ENCODE peak calls at places on chromosomes 3 and 15, in ten cellular contexts. P is activated CD4-positive, alpha-beta memory T cell treated with anti-CD3 and anti-CD28 coated beads, Interleukin-2, amount 10 ng/mL, durations not matched to agents 7 days and 5 days; V is colonic mucosa; Y is stimulated activated naive CD8-positive, alpha-beta T cell treated with anti-CD3 and anti-CD28 coated beads, Interleukin-15, amount 100 ng/mL, for 72 hours; A is amygdala; Q is hepatic stellate cell; D is LoVo; U is GDM1; W is GM04504; S is left colon. M is an unnamed sample.
A peak's percentile ranks its signal among the peaks of the same experiment; 100 is the strongest.

GRCh38 chr15:55741592-55742497 is 1.1 kb downstream of the PRTG start:
- DNase-seq in U (no peak), P (no peak), S (no peak), Y (no peak), A (no peak), W (no peak), V (peak; percentile 29), D (peak; percentile 48), Q (no peak), M (no peak)

GRCh38 chr3:149247929-149248691 is 26.5 kb upstream of the CP start:
- DNase-seq in W (no peak), S (no peak), Q (no peak), A (no peak), P (no peak), Y (no peak), V (no peak), D (peak; percentile 37), U (no peak), M (no peak)

GRCh38 chr3:114319453-114319852 is 25.6 kb downstream of the TIGIT start:
- DNase-seq in W (peak; percentile 22), U (no peak), S (no peak), V (no peak), A (no peak), Y (no peak), P (no peak), D (no peak), Q (no peak), M (no peak)

GRCh38 chr3:111621535-111621934 is 26.4 kb upstream of the ZBED2 start:
- DNase-seq in P (peak; percentile 31), D (no peak), U (no peak), W (no peak), A (no peak), Y (no peak), V (no peak), Q (no peak), S (no peak), M (no peak)

GRCh38 chr15:71716990-71717389 is 93.4 kb upstream of the NR2E3 start:
- DNase-seq in Q (no peak), P (no peak), V (no peak), S (no peak), A (no peak), Y (no peak), D (no peak), U (no peak), W (no peak), M (no peak)

GRCh38 chr15:36671017-36671416 is 91.6 kb downstream of the CDIN1 start:
- DNase-seq in A (no peak), S (no peak), Y (no peak), Q (no peak), U (no peak), W (no peak), P (no peak), D (no peak), V (no peak), M (no peak)

GRCh38 chr3:119359476-119359998 is 65.4 kb downstream of the ARHGAP31 start:
- DNase-seq in P (no peak), A (no peak), V (no peak), S (no peak), W (no peak), D (no peak), U (no peak), Q (no peak), Y (no peak), M (no peak)

GRCh38 chr15:45141386-45141785 is 11.6 kb downstream of the DUOX1 start:
- DNase-seq in D (no peak), Y (no peak), P (no peak), U (no peak), S (no peak), W (no peak), V (no peak), Q (no peak), A (no peak), M (no peak)

GRCh38 chr3:59425371-59425770 is 375.5 kb upstream of the CFAP20DC start:
- DNase-seq in P (no peak), U (no peak), A (no peak), Y (no peak), S (no peak), Q (peak; percentile 57), V (no peak), D (no peak), W (peak; percentile 42), M (no peak)

GRCh38 chr3:37139567-37140052 is 34.8 kb downstream of the LRRFIP2 start:
- DNase-seq in Q (no peak), D (no peak), A (no peak), Y (no peak), V (peak; percentile 81), W (no peak), P (no peak), U (no peak), S (peak; percentile 53), M (no peak)

GRCh38 chr15:68470981-68471380 is 39.0 kb upstream of the ITGA11 start:
- DNase-seq in S (no peak), P (no peak), V (no peak), Y (no peak), D (no peak), U (no peak), W (no peak), Q (no peak), A (no peak), M (no peak)

GRCh38 chr15:42210703-42211102 is 2.6 kb upstream of the VPS39 start:
- DNase-seq in A (no peak), Q (no peak), W (no peak), U (no peak), Y (no peak), V (no peak), D (no peak), P (no peak), S (no peak), M (no peak)

GRCh38 chr3:178454714-178455113 is 81.5 kb upstream of the KCNMB2 start:
- DNase-seq in P (no peak), W (peak; percentile 30), Y (no peak), A (no peak), U (no peak), Q (peak; percentile 5), V (no peak), S (no peak), D (no peak), M (no peak)

GRCh38 chr3:146543461-146544012 is 870 bp downstream of the PLSCR1 start:
- DNase-seq in W (no peak), P (no peak), A (no peak), Y (no peak), Q (peak; percentile 4), U (no peak), D (peak; percentile 9), S (no peak), V (peak; percentile 40), M (no peak)

GRCh38 chr3:135516143-135516542 is 449.4 kb upstream of the PPP2R3A start:
- DNase-seq in Y (no peak), S (no peak), W (peak; percentile 9), V (no peak), D (no peak), A (no peak), P (no peak), U (no peak), Q (peak; percentile 4), M (no peak)

GRCh38 chr3:13023251-13024055 is 49.8 kb downstream of the IQSEC1 start:
- DNase-seq in Y (no peak), V (no peak), D (no peak), W (no peak), A (no peak), Q (no peak), P (no peak), U (no peak), S (no peak), M (no peak)

GRCh38 chr15:68207176-68207935 is 2.2 kb upstream of the CALML4 start:
- DNase-seq in S (no peak), U (no peak), Q (no peak), P (no peak), D (no peak), A (no peak), V (no peak), Y (no peak), W (no peak), M (no peak)

GRCh38 chr3:183259621-183260020 is 6.6 kb downstream of the B3GNT5 start:
- DNase-seq in W (no peak), A (no peak), U (no peak), P (no peak), D (no peak), Y (no peak), Q (no peak), V (no peak), S (no peak), M (no peak)

GRCh38 chr3:52195823-52196331 is 2.1 kb upstream of the ALAS1 start:
- DNase-seq in Y (no peak), Q (no peak), A (no peak), V (peak; percentile 26), U (no peak), S (no peak), D (no peak), W (peak; percentile 64), P (no peak), M (no peak)

GRCh38 chr3:128813003-128813564 is 66.3 kb upstream of the ACAD9 start:
- DNase-seq in Q (no peak), U (no peak), Y (no peak), V (no peak), S (no peak), D (no peak), A (no peak), W (no peak), P (no peak), M (no peak)

GRCh38 chr3:12188328-12188648 is 29.6 kb upstream of the TIMP4 start:
- DNase-seq in V (no peak), S (no peak), A (no peak), U (no peak), Y (no peak), W (no peak), P (no peak), D (no peak), Q (no peak), M (no peak)

GRCh38 chr15:99264125-99264524 is 12.8 kb downstream of the LRRC28 start:
- DNase-seq in U (no peak), D (no peak), V (no peak), P (no peak), S (no peak), A (no peak), Y (no peak), W (no peak), Q (no peak), M (no peak)

GRCh38 chr15:74763416-74763815 is 14.8 kb downstream of the CYP1A2 start:
- DNase-seq in U (no peak), Y (no peak), P (no peak), V (no peak), A (no peak), D (no peak), W (no peak), Q (no peak), S (no peak), M (no peak)

GRCh38 chr3:37920156-37920686 is 58.5 kb downstream of the CTDSPL start:
- DNase-seq in A (no peak), D (no peak), W (no peak), U (no peak), V (no peak), Q (no peak), P (no peak), Y (no peak), S (no peak), M (no peak)

GRCh38 chr3:18669374-18669773 is 244.2 kb upstream of the SATB1 start:
- DNase-seq in V (no peak), Y (no peak), P (peak; percentile 57), Q (no peak), W (no peak), U (no peak), D (no peak), A (no peak), S (no peak), M (no peak)

GRCh38 chr3:122395582-122395981 is 11.6 kb downstream of the FAM162A start:
- DNase-seq in V (no peak), W (no peak), A (no peak), U (no peak), S (no peak), D (no peak), Q (no peak), Y (no peak), P (no peak), M (no peak)

GRCh38 chr15:90030376-90030775 is 29.3 kb downstream of the ZNF710 start:
- DNase-seq in S (peak; percentile 38), D (no peak), U (no peak), P (no peak), Y (no peak), V (no peak), W (no peak), A (no peak), Q (no peak), M (no peak)

GRCh38 chr3:52223449-52224408 is 1.7 kb downstream of the TLR9 start:
- DNase-seq in Y (no peak), U (no peak), Q (no peak), D (no peak), P (no peak), W (no peak), S (peak; percentile 14), V (no peak), A (no peak), M (no peak)